ENCODE peak calls at places on chromosome 4, in ten cellular contexts. One of them, this sample, is unnamed.

GRCh38 chr4:99221980-99222379 is 2.9 kb upstream of the ADH6 start:
- DNase-seq in osteoblast: no peak
- DNase-seq in WTC11: no peak
- DNase-seq in omental fat pad: no peak
- DNase-seq in MCF 10A: peak
- DNase-seq in Caco-2: peak
- DNase-seq in GM06990: no peak
- DNase-seq in heart right ventricle: no peak
- DNase-seq in HFFc6: no peak
- DNase-seq in cardiac muscle cell: no peak
- DNase-seq in this sample: no peak

GRCh38 chr4:145154573-145154972 is 25.8 kb downstream of the OTUD4 start:
- DNase-seq in osteoblast: peak
- DNase-seq in WTC11: no peak
- DNase-seq in omental fat pad: no peak
- DNase-seq in MCF 10A: peak
- DNase-seq in Caco-2: peak
- DNase-seq in GM06990: no peak
- DNase-seq in heart right ventricle: no peak
- DNase-seq in HFFc6: peak
- DNase-seq in cardiac muscle cell: peak
- DNase-seq in this sample: peak

GRCh38 chr4:10478621-10479020 is 21.4 kb upstream of the ZNF518B start:
- DNase-seq in osteoblast: no peak
- DNase-seq in WTC11: no peak
- DNase-seq in omental fat pad: no peak
- DNase-seq in MCF 10A: no peak
- DNase-seq in Caco-2: no peak
- DNase-seq in GM06990: no peak
- DNase-seq in heart right ventricle: no peak
- DNase-seq in HFFc6: no peak
- DNase-seq in cardiac muscle cell: no peak
- DNase-seq in this sample: no peak

GRCh38 chr4:41976775-41977516 is 4.6 kb upstream of the DCAF4L1 start:
- DNase-seq in osteoblast: no peak
- DNase-seq in WTC11: no peak
- DNase-seq in omental fat pad: no peak
- DNase-seq in MCF 10A: no peak
- DNase-seq in Caco-2: no peak
- DNase-seq in GM06990: no peak
- DNase-seq in heart right ventricle: no peak
- DNase-seq in HFFc6: no peak
- DNase-seq in cardiac muscle cell: no peak
- DNase-seq in this sample: no peak

GRCh38 chr4:142021181-142021580 is 384.8 kb downstream of the IL15 start:
- DNase-seq in osteoblast: no peak
- DNase-seq in WTC11: no peak
- DNase-seq in omental fat pad: no peak
- DNase-seq in MCF 10A: no peak
- DNase-seq in Caco-2: no peak
- DNase-seq in GM06990: no peak
- DNase-seq in heart right ventricle: no peak
- DNase-seq in HFFc6: no peak
- DNase-seq in cardiac muscle cell: no peak
- DNase-seq in this sample: no peak

GRCh38 chr4:15001248-15001824 is 945 bp upstream of the CPEB2 start:
- DNase-seq in osteoblast: peak
- DNase-seq in WTC11: peak
- DNase-seq in omental fat pad: peak
- DNase-seq in MCF 10A: peak
- DNase-seq in Caco-2: peak
- DNase-seq in GM06990: no peak
- DNase-seq in heart right ventricle: peak
- DNase-seq in HFFc6: peak
- DNase-seq in cardiac muscle cell: peak
- DNase-seq in this sample: peak

GRCh38 chr4:159282944-159283343 is 180.1 kb downstream of the RAPGEF2 start:
- DNase-seq in osteoblast: no peak
- DNase-seq in WTC11: no peak
- DNase-seq in omental fat pad: no peak
- DNase-seq in MCF 10A: no peak
- DNase-seq in Caco-2: no peak
- DNase-seq in GM06990: no peak
- DNase-seq in heart right ventricle: no peak
- DNase-seq in HFFc6: no peak
- DNase-seq in cardiac muscle cell: no peak
- DNase-seq in this sample: no peak

GRCh38 chr4:771464-771863 is 54.5 kb downstream of the CPLX1 start:
- DNase-seq in osteoblast: peak
- DNase-seq in WTC11: no peak
- DNase-seq in omental fat pad: no peak
- DNase-seq in MCF 10A: no peak
- DNase-seq in Caco-2: no peak
- DNase-seq in GM06990: no peak
- DNase-seq in heart right ventricle: no peak
- DNase-seq in HFFc6: no peak
- DNase-seq in cardiac muscle cell: no peak
- DNase-seq in this sample: no peak

GRCh38 chr4:20253272-20253798 is 1.6 kb downstream of the SLIT2 start:
- DNase-seq in osteoblast: peak
- DNase-seq in WTC11: no peak
- DNase-seq in omental fat pad: no peak
- DNase-seq in MCF 10A: no peak
- DNase-seq in Caco-2: no peak
- DNase-seq in GM06990: peak
- DNase-seq in heart right ventricle: peak
- DNase-seq in HFFc6: no peak
- DNase-seq in cardiac muscle cell: peak
- DNase-seq in this sample: no peak

GRCh38 chr4:53489279-53489889 is 101.9 kb downstream of the LNX1 start:
- DNase-seq in osteoblast: no peak
- DNase-seq in WTC11: no peak
- DNase-seq in omental fat pad: no peak
- DNase-seq in MCF 10A: peak
- DNase-seq in Caco-2: no peak
- DNase-seq in GM06990: no peak
- DNase-seq in heart right ventricle: no peak
- DNase-seq in HFFc6: peak
- DNase-seq in cardiac muscle cell: no peak
- DNase-seq in this sample: peak

GRCh38 chr4:152944678-152945320 is 8.7 kb downstream of the FHDC1 start:
- DNase-seq in osteoblast: peak
- DNase-seq in WTC11: no peak
- DNase-seq in omental fat pad: no peak
- DNase-seq in MCF 10A: no peak
- DNase-seq in Caco-2: no peak
- DNase-seq in GM06990: no peak
- DNase-seq in heart right ventricle: no peak
- DNase-seq in HFFc6: no peak
- DNase-seq in cardiac muscle cell: no peak
- DNase-seq in this sample: no peak

GRCh38 chr4:5708171-5708828 is at the start of gene EVC2:
- DNase-seq in osteoblast: peak
- DNase-seq in WTC11: peak
- DNase-seq in omental fat pad: peak
- DNase-seq in MCF 10A: peak
- DNase-seq in Caco-2: no peak
- DNase-seq in GM06990: peak
- DNase-seq in heart right ventricle: peak
- DNase-seq in HFFc6: no peak
- DNase-seq in cardiac muscle cell: peak
- DNase-seq in this sample: peak

GRCh38 chr4:17352357-17352756 is 159.5 kb downstream of the QDPR start:
- DNase-seq in osteoblast: no peak
- DNase-seq in WTC11: no peak
- DNase-seq in omental fat pad: no peak
- DNase-seq in MCF 10A: no peak
- DNase-seq in Caco-2: no peak
- DNase-seq in GM06990: no peak
- DNase-seq in heart right ventricle: no peak
- DNase-seq in HFFc6: no peak
- DNase-seq in cardiac muscle cell: no peak
- DNase-seq in this sample: no peak

DNA sequence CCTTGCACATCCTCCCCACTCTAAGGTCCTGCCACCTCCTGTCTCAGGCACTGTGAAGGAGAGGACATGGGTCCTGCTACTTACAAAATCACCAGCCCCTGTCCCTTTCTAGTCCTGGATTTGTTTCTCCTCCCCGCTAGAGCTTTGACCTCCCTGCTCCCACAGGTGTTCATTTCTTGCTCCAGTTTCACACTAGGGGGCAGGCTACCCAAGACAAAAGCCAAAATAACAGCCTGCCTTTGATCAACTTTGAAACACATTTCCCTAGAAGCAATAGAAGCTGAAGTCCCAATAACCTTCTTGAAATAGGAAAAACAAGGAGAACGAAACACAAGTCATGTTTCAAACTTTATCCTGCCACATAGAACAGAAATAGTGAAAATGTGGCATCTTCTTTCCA is 164.4 kb downstream of the QDPR start:
- DNase-seq in osteoblast: peak
- DNase-seq in WTC11: peak
- DNase-seq in omental fat pad: no peak
- DNase-seq in MCF 10A: peak
- DNase-seq in Caco-2: peak
- DNase-seq in GM06990: no peak
- DNase-seq in heart right ventricle: no peak
- DNase-seq in HFFc6: peak
- DNase-seq in cardiac muscle cell: peak
- DNase-seq in this sample: peak
- TF ChIP-seq CTCF in osteoblast: peak
- TF ChIP-seq CTCF in WTC11: peak
- TF ChIP-seq CTCF in omental fat pad: no peak
- TF ChIP-seq CTCF in MCF 10A: peak
- TF ChIP-seq CTCF in Caco-2: peak
- TF ChIP-seq CTCF in GM06990: peak
- TF ChIP-seq CTCF in heart right ventricle: no peak
- TF ChIP-seq CTCF in HFFc6: peak
- TF ChIP-seq CTCF in cardiac muscle cell: peak
- TF ChIP-seq CTCF in this sample: peak

GRCh38 chr4:82284475-82284857 is 89.3 kb downstream of the HNRNPD start:
- DNase-seq in osteoblast: no peak
- DNase-seq in WTC11: peak
- DNase-seq in omental fat pad: no peak
- DNase-seq in MCF 10A: no peak
- DNase-seq in Caco-2: no peak
- DNase-seq in GM06990: no peak
- DNase-seq in heart right ventricle: no peak
- DNase-seq in HFFc6: no peak
- DNase-seq in cardiac muscle cell: peak
- DNase-seq in this sample: no peak
- TF ChIP-seq CTCF in osteoblast: no peak
- TF ChIP-seq CTCF in WTC11: no peak
- TF ChIP-seq CTCF in omental fat pad: no peak
- TF ChIP-seq CTCF in MCF 10A: no peak
- TF ChIP-seq CTCF in Caco-2: no peak
- TF ChIP-seq CTCF in GM06990: no peak
- TF ChIP-seq CTCF in heart right ventricle: no peak
- TF ChIP-seq CTCF in HFFc6: no peak
- TF ChIP-seq CTCF in cardiac muscle cell: no peak
- TF ChIP-seq CTCF in this sample: no peak

GRCh38 chr4:7156273-7157139 is 35.8 kb upstream of the SORCS2 start:
- DNase-seq in osteoblast: peak
- DNase-seq in WTC11: peak
- DNase-seq in omental fat pad: peak
- DNase-seq in MCF 10A: no peak
- DNase-seq in Caco-2: no peak
- DNase-seq in GM06990: no peak
- DNase-seq in heart right ventricle: no peak
- DNase-seq in HFFc6: no peak
- DNase-seq in cardiac muscle cell: peak
- DNase-seq in this sample: peak
- TF ChIP-seq CTCF in osteoblast: peak
- TF ChIP-seq CTCF in WTC11: peak
- TF ChIP-seq CTCF in omental fat pad: no peak
- TF ChIP-seq CTCF in MCF 10A: no peak
- TF ChIP-seq CTCF in Caco-2: no peak
- TF ChIP-seq CTCF in GM06990: peak
- TF ChIP-seq CTCF in heart right ventricle: peak
- TF ChIP-seq CTCF in HFFc6: peak
- TF ChIP-seq CTCF in cardiac muscle cell: peak
- TF ChIP-seq CTCF in this sample: peak

DNA sequence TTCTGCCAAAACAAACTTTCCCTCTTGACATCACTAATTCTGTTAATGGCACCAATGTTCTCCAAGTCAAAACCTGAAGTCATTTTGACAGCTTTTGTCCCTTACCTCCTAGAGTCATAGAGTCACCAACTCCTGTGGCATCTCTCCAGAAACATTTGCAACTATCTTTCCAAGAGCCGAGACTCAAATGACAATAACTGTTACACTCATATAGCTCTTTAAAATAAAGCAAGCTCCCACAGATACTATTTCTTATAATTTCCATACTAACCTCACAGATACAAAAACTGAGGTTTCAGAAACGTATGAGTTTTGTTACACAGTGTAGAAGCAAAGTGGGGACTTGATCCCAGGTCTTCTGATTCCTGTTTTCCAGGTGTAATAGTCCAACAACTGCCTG is 18.3 kb downstream of the GPRIN3 start:
- DNase-seq in osteoblast: no peak
- DNase-seq in WTC11: no peak
- DNase-seq in omental fat pad: no peak
- DNase-seq in MCF 10A: no peak
- DNase-seq in Caco-2: no peak
- DNase-seq in GM06990: no peak
- DNase-seq in heart right ventricle: no peak
- DNase-seq in HFFc6: no peak
- DNase-seq in cardiac muscle cell: no peak
- DNase-seq in this sample: no peak
- TF ChIP-seq CTCF in osteoblast: no peak
- TF ChIP-seq CTCF in WTC11: no peak
- TF ChIP-seq CTCF in omental fat pad: no peak
- TF ChIP-seq CTCF in MCF 10A: no peak
- TF ChIP-seq CTCF in Caco-2: no peak
- TF ChIP-seq CTCF in GM06990: no peak
- TF ChIP-seq CTCF in heart right ventricle: no peak
- TF ChIP-seq CTCF in HFFc6: no peak
- TF ChIP-seq CTCF in cardiac muscle cell: no peak
- TF ChIP-seq CTCF in this sample: no peak

GRCh38 chr4:76199664-76200211 is 13.9 kb downstream of the SCARB2 start:
- DNase-seq in osteoblast: no peak
- DNase-seq in WTC11: peak
- DNase-seq in omental fat pad: no peak
- DNase-seq in MCF 10A: no peak
- DNase-seq in Caco-2: no peak
- DNase-seq in GM06990: peak
- DNase-seq in heart right ventricle: no peak
- DNase-seq in HFFc6: no peak
- DNase-seq in cardiac muscle cell: no peak
- DNase-seq in this sample: no peak
- TF ChIP-seq CTCF in osteoblast: peak
- TF ChIP-seq CTCF in WTC11: no peak
- TF ChIP-seq CTCF in omental fat pad: no peak
- TF ChIP-seq CTCF in MCF 10A: no peak
- TF ChIP-seq CTCF in Caco-2: no peak
- TF ChIP-seq CTCF in GM06990: peak
- TF ChIP-seq CTCF in heart right ventricle: no peak
- TF ChIP-seq CTCF in HFFc6: no peak
- TF ChIP-seq CTCF in cardiac muscle cell: no peak
- TF ChIP-seq CTCF in this sample: no peak